ENCODE peak calls at places on chromosomes 13 and 19, in six cellular contexts. One of them, this sample, is unnamed.

GRCh38 chr13:48654511-48654910 is 782 bp downstream of the CYSLTR2 start:
- DNase-seq in IMR-90: no peak
- DNase-seq in H1: no peak
- DNase-seq in neuronal stem cell: no peak
- DNase-seq in H9: no peak
- DNase-seq in mesenchymal stem cell: peak
- DNase-seq in this sample: no peak

GRCh38 chr13:85497652-85498051 is 301.6 kb downstream of the SLITRK6 start:
- DNase-seq in IMR-90: peak
- DNase-seq in H1: no peak
- DNase-seq in neuronal stem cell: no peak
- DNase-seq in H9: no peak
- DNase-seq in mesenchymal stem cell: peak
- DNase-seq in this sample: no peak

GRCh38 chr19:10270616-10271394 is at the start of gene ICAM1:
- DNase-seq in IMR-90: peak
- DNase-seq in H1: no peak
- DNase-seq in neuronal stem cell: no peak
- DNase-seq in H9: peak
- DNase-seq in mesenchymal stem cell: peak
- DNase-seq in this sample: peak

GRCh38 chr19:58001895-58002369 is 688 bp downstream of the ZNF606 start:
- DNase-seq in IMR-90: peak
- DNase-seq in H1: no peak
- DNase-seq in neuronal stem cell: no peak
- DNase-seq in H9: no peak
- DNase-seq in mesenchymal stem cell: peak
- DNase-seq in this sample: peak

GRCh38 chr13:73325351-73326214 is 266.8 kb downstream of the KLF5 start:
- DNase-seq in IMR-90: peak
- DNase-seq in H1: no peak
- DNase-seq in neuronal stem cell: no peak
- DNase-seq in H9: no peak
- DNase-seq in mesenchymal stem cell: peak
- DNase-seq in this sample: no peak

GRCh38 chr19:18586311-18586710 is 2.3 kb upstream of the REX1BD start:
- DNase-seq in IMR-90: no peak
- DNase-seq in H1: no peak
- DNase-seq in neuronal stem cell: no peak
- DNase-seq in H9: no peak
- DNase-seq in mesenchymal stem cell: no peak
- DNase-seq in this sample: no peak

GRCh38 chr13:84243340-84243739 is 361.1 kb upstream of the SLITRK1 start:
- DNase-seq in IMR-90: no peak
- DNase-seq in H1: no peak
- DNase-seq in neuronal stem cell: no peak
- DNase-seq in H9: no peak
- DNase-seq in mesenchymal stem cell: no peak
- DNase-seq in this sample: no peak

GRCh38 chr13:106263801-106264200 is 271.7 kb downstream of the EFNB2 start:
- DNase-seq in IMR-90: no peak
- DNase-seq in H1: no peak
- DNase-seq in neuronal stem cell: no peak
- DNase-seq in H9: no peak
- DNase-seq in mesenchymal stem cell: no peak
- DNase-seq in this sample: no peak

GRCh38 chr13:113045214-113046007 is 60.2 kb upstream of the F7 start:
- DNase-seq in IMR-90: no peak
- DNase-seq in H1: no peak
- DNase-seq in neuronal stem cell: no peak
- DNase-seq in H9: no peak
- DNase-seq in mesenchymal stem cell: no peak
- DNase-seq in this sample: no peak

GRCh38 chr13:102040812-102041211 is 361.0 kb downstream of the FGF14 start:
- DNase-seq in IMR-90: no peak
- DNase-seq in H1: no peak
- DNase-seq in neuronal stem cell: no peak
- DNase-seq in H9: no peak
- DNase-seq in mesenchymal stem cell: no peak
- DNase-seq in this sample: no peak

GRCh38 chr13:114110091-114110829 is 22.2 kb downstream of the RASA3 start:
- DNase-seq in IMR-90: no peak
- DNase-seq in H1: no peak
- DNase-seq in neuronal stem cell: no peak
- DNase-seq in H9: peak
- DNase-seq in mesenchymal stem cell: peak
- DNase-seq in this sample: peak

GRCh38 chr13:85334187-85334586 is 465.0 kb downstream of the SLITRK6 start:
- DNase-seq in IMR-90: no peak
- DNase-seq in H1: no peak
- DNase-seq in neuronal stem cell: no peak
- DNase-seq in H9: no peak
- DNase-seq in mesenchymal stem cell: no peak
- DNase-seq in this sample: no peak

GRCh38 chr13:77678691-77679090 is 18.8 kb upstream of the SLAIN1 start:
- DNase-seq in IMR-90: no peak
- DNase-seq in H1: no peak
- DNase-seq in neuronal stem cell: no peak
- DNase-seq in H9: no peak
- DNase-seq in mesenchymal stem cell: no peak
- DNase-seq in this sample: no peak

GRCh38 chr13:90834700-90835099 is 512.8 kb upstream of the MIR17HG start:
- DNase-seq in IMR-90: no peak
- DNase-seq in H1: no peak
- DNase-seq in neuronal stem cell: no peak
- DNase-seq in H9: no peak
- DNase-seq in mesenchymal stem cell: no peak
- DNase-seq in this sample: no peak

GRCh38 chr13:42215578-42216421 is 56.2 kb upstream of the AKAP11 start:
- DNase-seq in IMR-90: peak
- DNase-seq in H1: no peak
- DNase-seq in neuronal stem cell: peak
- DNase-seq in H9: peak
- DNase-seq in mesenchymal stem cell: peak
- DNase-seq in this sample: peak

GRCh38 chr13:53045110-53045509 is 16.5 kb downstream of the OLFM4 start:
- DNase-seq in IMR-90: no peak
- DNase-seq in H1: no peak
- DNase-seq in neuronal stem cell: no peak
- DNase-seq in H9: no peak
- DNase-seq in mesenchymal stem cell: no peak
- DNase-seq in this sample: no peak

GRCh38 chr19:39428309-39429112 is 7.2 kb downstream of the RPS16 start:
- DNase-seq in IMR-90: peak
- DNase-seq in H1: no peak
- DNase-seq in neuronal stem cell: peak
- DNase-seq in H9: peak
- DNase-seq in mesenchymal stem cell: peak
- DNase-seq in this sample: peak

DNA sequence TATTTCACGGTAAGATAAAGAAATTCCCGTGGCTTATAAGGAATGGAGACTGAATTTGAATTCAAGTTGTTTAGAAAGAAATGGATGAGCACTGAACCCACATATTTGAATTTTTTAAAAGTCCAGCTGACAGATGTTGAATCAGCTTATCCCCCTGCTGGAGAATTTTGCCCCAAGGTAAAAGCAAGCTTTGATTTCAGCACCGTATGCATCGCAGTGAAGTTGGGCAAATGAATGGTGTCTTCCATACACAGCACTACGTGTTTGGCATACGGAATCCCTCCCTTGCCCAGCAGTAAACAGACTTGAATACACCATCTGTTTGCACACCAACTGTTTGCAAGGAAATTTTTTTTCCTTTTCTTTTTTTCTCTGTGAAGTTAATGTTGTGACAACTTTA is 77.5 kb upstream of the PEG3 start:
- DNase-seq in IMR-90: no peak
- DNase-seq in H1: no peak
- DNase-seq in neuronal stem cell: no peak
- DNase-seq in H9: no peak
- DNase-seq in mesenchymal stem cell: no peak
- DNase-seq in this sample: no peak
- H4K8ac ChIP-seq in IMR-90: no peak
- H4K8ac ChIP-seq in H1: no peak
- H4K8ac ChIP-seq in neuronal stem cell: no peak
- H4K8ac ChIP-seq in H9: no peak
- H4K8ac ChIP-seq in mesenchymal stem cell: no peak
- H4K8ac ChIP-seq in this sample: no peak

DNA sequence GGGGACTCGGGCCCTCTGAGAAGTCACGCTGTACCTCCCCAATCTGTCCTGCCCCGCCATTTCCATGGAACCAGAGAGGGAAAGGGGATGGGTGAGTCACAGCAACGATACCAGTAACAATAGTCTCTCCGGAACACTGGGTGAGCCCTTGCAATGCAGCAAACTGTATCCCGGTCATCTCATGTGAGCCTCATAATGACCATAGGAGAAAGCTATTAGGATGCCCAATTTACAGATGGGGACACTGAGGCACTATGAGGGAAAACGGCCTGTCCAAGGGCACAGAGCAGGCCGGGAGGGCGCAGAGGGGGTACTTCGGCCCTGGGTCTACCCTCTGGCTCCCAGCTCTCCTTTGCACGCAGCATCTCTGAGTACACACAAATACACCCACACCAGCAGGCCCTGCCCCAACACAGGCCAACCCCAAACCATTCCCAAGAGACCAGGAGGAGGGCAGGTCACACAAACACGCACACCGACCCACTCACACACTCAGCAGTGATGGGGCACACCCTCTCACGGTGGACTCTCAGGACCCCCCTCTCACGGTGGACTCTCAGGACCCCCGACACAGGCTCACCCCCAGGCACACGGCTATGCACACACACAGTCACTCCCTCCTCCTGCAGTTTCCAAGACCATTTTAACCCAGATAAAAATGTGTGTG is 18.2 kb downstream of the LRRC4B start:
- DNase-seq in IMR-90: no peak
- DNase-seq in H1: no peak
- DNase-seq in neuronal stem cell: no peak
- DNase-seq in H9: no peak
- DNase-seq in mesenchymal stem cell: no peak
- DNase-seq in this sample: no peak
- H2BK15ac ChIP-seq in IMR-90: no peak
- H2BK15ac ChIP-seq in H1: no peak
- H2BK15ac ChIP-seq in neuronal stem cell: peak
- H2BK15ac ChIP-seq in H9: no peak
- H2BK15ac ChIP-seq in mesenchymal stem cell: no peak
- H2BK15ac ChIP-seq in this sample: no peak

GRCh38 chr19:49057636-49058234 is at the start of gene CGB7:
- DNase-seq in IMR-90: peak
- DNase-seq in H1: no peak
- DNase-seq in neuronal stem cell: peak
- DNase-seq in H9: peak
- DNase-seq in mesenchymal stem cell: peak
- DNase-seq in this sample: peak
- H4K8ac ChIP-seq in IMR-90: peak
- H4K8ac ChIP-seq in H1: no peak
- H4K8ac ChIP-seq in neuronal stem cell: no peak
- H4K8ac ChIP-seq in H9: no peak
- H4K8ac ChIP-seq in mesenchymal stem cell: peak
- H4K8ac ChIP-seq in this sample: no peak

GRCh38 chr13:30079501-30079900 is 227.8 kb downstream of the KATNAL1 start:
- DNase-seq in IMR-90: no peak
- DNase-seq in H1: no peak
- DNase-seq in neuronal stem cell: no peak
- DNase-seq in H9: no peak
- DNase-seq in mesenchymal stem cell: no peak
- DNase-seq in this sample: no peak

GRCh38 chr13:30078059-30078458 is 227.6 kb upstream of the UBL3 start:
- DNase-seq in IMR-90: no peak
- DNase-seq in H1: no peak
- DNase-seq in neuronal stem cell: no peak
- DNase-seq in H9: no peak
- DNase-seq in mesenchymal stem cell: no peak
- DNase-seq in this sample: no peak

GRCh38 chr13:30081331-30081730 is 226.0 kb downstream of the KATNAL1 start:
- DNase-seq in IMR-90: no peak
- DNase-seq in H1: no peak
- DNase-seq in neuronal stem cell: no peak
- DNase-seq in H9: no peak
- DNase-seq in mesenchymal stem cell: no peak
- DNase-seq in this sample: no peak

GRCh38 chr13:30074955-30075614 is 224.7 kb upstream of the UBL3 start:
- DNase-seq in IMR-90: no peak
- DNase-seq in H1: no peak
- DNase-seq in neuronal stem cell: no peak
- DNase-seq in H9: no peak
- DNase-seq in mesenchymal stem cell: no peak
- DNase-seq in this sample: no peak

GRCh38 chr13:30077338-30077737 is 226.9 kb upstream of the UBL3 start:
- DNase-seq in IMR-90: no peak
- DNase-seq in H1: no peak
- DNase-seq in neuronal stem cell: no peak
- DNase-seq in H9: no peak
- DNase-seq in mesenchymal stem cell: no peak
- DNase-seq in this sample: peak
- H2BK15ac ChIP-seq in IMR-90: no peak
- H2BK15ac ChIP-seq in H1: no peak
- H2BK15ac ChIP-seq in neuronal stem cell: no peak
- H2BK15ac ChIP-seq in H9: no peak
- H2BK15ac ChIP-seq in mesenchymal stem cell: no peak
- H2BK15ac ChIP-seq in this sample: no peak

DNA sequence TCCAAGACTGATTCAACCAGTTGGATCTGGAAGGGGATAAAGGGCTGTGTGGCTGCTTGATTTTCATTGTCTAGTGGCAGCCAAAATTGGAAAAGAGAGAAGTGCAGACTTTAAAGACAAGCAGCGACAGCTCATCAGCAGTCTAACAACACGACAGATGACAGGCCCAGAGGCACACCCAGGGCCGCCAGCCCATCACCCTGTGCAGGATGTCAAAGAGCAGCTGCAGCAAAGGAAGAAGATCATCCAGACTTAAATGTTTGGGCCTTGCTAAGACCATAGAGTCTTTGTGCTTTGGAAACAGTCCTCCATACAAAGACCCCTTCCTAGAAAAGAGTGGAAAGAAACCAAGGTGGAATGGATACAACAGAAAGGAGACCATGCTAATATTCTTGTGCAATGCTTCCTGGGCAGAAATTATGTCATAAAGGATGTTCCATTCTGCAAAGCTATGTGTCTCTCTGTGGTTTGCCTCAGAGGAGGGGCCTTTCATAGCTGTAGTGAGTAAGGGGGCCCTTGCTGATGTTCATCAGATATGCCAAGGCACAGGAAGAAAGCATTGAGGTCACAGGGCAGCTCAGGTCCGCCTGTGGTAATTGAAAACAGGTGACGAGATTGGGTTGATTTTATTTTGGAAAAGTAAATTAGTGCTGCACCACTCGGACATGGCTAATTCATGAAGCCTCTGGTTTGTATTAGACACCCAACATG is 421.2 kb upstream of the KLF12 start:
- DNase-seq in IMR-90: no peak
- DNase-seq in H1: no peak
- DNase-seq in neuronal stem cell: no peak
- DNase-seq in H9: no peak
- DNase-seq in mesenchymal stem cell: no peak
- DNase-seq in this sample: no peak
- H4K8ac ChIP-seq in IMR-90: no peak
- H4K8ac ChIP-seq in H1: no peak
- H4K8ac ChIP-seq in neuronal stem cell: no peak
- H4K8ac ChIP-seq in H9: no peak
- H4K8ac ChIP-seq in mesenchymal stem cell: no peak
- H4K8ac ChIP-seq in this sample: no peak

This sample was measured in mesendoderm.